ENCODE peak calls at places on chromosomes 5 and 9, in ten cellular contexts. One of them, this sample, is unnamed. For H3K4me1, the result is how much of the 10 kb centered on the place peaks cover.

GRCh38 chr5:109412981-109413402 is 3.2 kb upstream of the PJA2 start:
- DNase-seq in esophagus squamous epithelium: no peak
- DNase-seq in foreskin keratinocyte: no peak
- DNase-seq in endodermal cell: no peak
- DNase-seq in tibial nerve: no peak
- DNase-seq in CD4-positive, CD25-positive, alpha-beta regulatory T cell: no peak
- DNase-seq in IMR-90: no peak
- DNase-seq in A549: no peak
- DNase-seq in astrocyte: no peak
- DNase-seq in testis: no peak
- DNase-seq in this sample: no peak

GRCh38 chr5:42423285-42424152 is at the start of gene GHR:
- DNase-seq in esophagus squamous epithelium: no peak
- DNase-seq in foreskin keratinocyte: peak
- DNase-seq in endodermal cell: peak
- DNase-seq in tibial nerve: peak
- DNase-seq in CD4-positive, CD25-positive, alpha-beta regulatory T cell: peak
- DNase-seq in IMR-90: peak
- DNase-seq in A549: peak
- DNase-seq in astrocyte: peak
- DNase-seq in testis: peak
- DNase-seq in this sample: peak

GRCh38 chr5:119743927-119744326 is 114.6 kb downstream of the FAM170A start:
- DNase-seq in esophagus squamous epithelium: no peak
- DNase-seq in foreskin keratinocyte: peak
- DNase-seq in endodermal cell: peak
- DNase-seq in tibial nerve: no peak
- DNase-seq in CD4-positive, CD25-positive, alpha-beta regulatory T cell: peak
- DNase-seq in IMR-90: peak
- DNase-seq in A549: peak
- DNase-seq in astrocyte: no peak
- DNase-seq in testis: peak
- DNase-seq in this sample: no peak

GRCh38 chr5:80125962-80126480 is 90.9 kb downstream of the THBS4 start:
- DNase-seq in esophagus squamous epithelium: no peak
- DNase-seq in foreskin keratinocyte: peak
- DNase-seq in endodermal cell: no peak
- DNase-seq in tibial nerve: peak
- DNase-seq in CD4-positive, CD25-positive, alpha-beta regulatory T cell: peak
- DNase-seq in IMR-90: peak
- DNase-seq in A549: no peak
- DNase-seq in astrocyte: peak
- DNase-seq in testis: no peak
- DNase-seq in this sample: no peak

GRCh38 chr9:105959491-105959890 is 265.1 kb downstream of the TMEM38B start:
- DNase-seq in esophagus squamous epithelium: no peak
- DNase-seq in foreskin keratinocyte: no peak
- DNase-seq in endodermal cell: no peak
- DNase-seq in tibial nerve: no peak
- DNase-seq in CD4-positive, CD25-positive, alpha-beta regulatory T cell: no peak
- DNase-seq in IMR-90: no peak
- DNase-seq in A549: no peak
- DNase-seq in astrocyte: no peak
- DNase-seq in testis: no peak
- DNase-seq in this sample: no peak

GRCh38 chr5:91011029-91011428 is 372.1 kb downstream of the ARRDC3 start:
- DNase-seq in esophagus squamous epithelium: no peak
- DNase-seq in foreskin keratinocyte: no peak
- DNase-seq in endodermal cell: no peak
- DNase-seq in tibial nerve: no peak
- DNase-seq in CD4-positive, CD25-positive, alpha-beta regulatory T cell: no peak
- DNase-seq in IMR-90: no peak
- DNase-seq in A549: no peak
- DNase-seq in astrocyte: no peak
- DNase-seq in testis: no peak
- DNase-seq in this sample: no peak

GRCh38 chr5:176181271-176181855 is 56.9 kb upstream of the SIMC1 start:
- DNase-seq in esophagus squamous epithelium: no peak
- DNase-seq in foreskin keratinocyte: no peak
- DNase-seq in endodermal cell: peak
- DNase-seq in tibial nerve: no peak
- DNase-seq in CD4-positive, CD25-positive, alpha-beta regulatory T cell: no peak
- DNase-seq in IMR-90: no peak
- DNase-seq in A549: no peak
- DNase-seq in astrocyte: no peak
- DNase-seq in testis: no peak
- DNase-seq in this sample: no peak

GRCh38 chr5:178432421-178433272 is 157.5 kb downstream of the COL23A1 start:
- DNase-seq in esophagus squamous epithelium: no peak
- DNase-seq in foreskin keratinocyte: no peak
- DNase-seq in endodermal cell: peak
- DNase-seq in tibial nerve: no peak
- DNase-seq in CD4-positive, CD25-positive, alpha-beta regulatory T cell: no peak
- DNase-seq in IMR-90: no peak
- DNase-seq in A549: no peak
- DNase-seq in astrocyte: no peak
- DNase-seq in testis: peak
- DNase-seq in this sample: no peak

GRCh38 chr5:17229308-17229707 is 11.9 kb downstream of the BASP1 start:
- DNase-seq in esophagus squamous epithelium: no peak
- DNase-seq in foreskin keratinocyte: no peak
- DNase-seq in endodermal cell: no peak
- DNase-seq in tibial nerve: no peak
- DNase-seq in CD4-positive, CD25-positive, alpha-beta regulatory T cell: no peak
- DNase-seq in IMR-90: no peak
- DNase-seq in A549: no peak
- DNase-seq in astrocyte: no peak
- DNase-seq in testis: no peak
- DNase-seq in this sample: no peak

GRCh38 chr5:139660916-139661814 is 13.0 kb downstream of the CXXC5 start:
- DNase-seq in esophagus squamous epithelium: no peak
- DNase-seq in foreskin keratinocyte: no peak
- DNase-seq in endodermal cell: no peak
- DNase-seq in tibial nerve: peak
- DNase-seq in CD4-positive, CD25-positive, alpha-beta regulatory T cell: no peak
- DNase-seq in IMR-90: peak
- DNase-seq in A549: no peak
- DNase-seq in astrocyte: peak
- DNase-seq in testis: peak
- DNase-seq in this sample: peak

GRCh38 chr5:7396169-7397004 is 449 bp downstream of the ADCY2 start:
- DNase-seq in esophagus squamous epithelium: no peak
- DNase-seq in foreskin keratinocyte: peak
- DNase-seq in endodermal cell: peak
- DNase-seq in tibial nerve: no peak
- DNase-seq in CD4-positive, CD25-positive, alpha-beta regulatory T cell: no peak
- DNase-seq in IMR-90: no peak
- DNase-seq in A549: no peak
- DNase-seq in astrocyte: peak
- DNase-seq in testis: no peak
- DNase-seq in this sample: peak

GRCh38 chr5:7397005-7397546 is 1.1 kb downstream of the ADCY2 start:
- DNase-seq in esophagus squamous epithelium: no peak
- DNase-seq in foreskin keratinocyte: no peak
- DNase-seq in endodermal cell: peak
- DNase-seq in tibial nerve: peak
- DNase-seq in CD4-positive, CD25-positive, alpha-beta regulatory T cell: no peak
- DNase-seq in IMR-90: no peak
- DNase-seq in A549: no peak
- DNase-seq in astrocyte: peak
- DNase-seq in testis: peak
- DNase-seq in this sample: no peak

GRCh38 chr5:7395432-7396168 is at the start of gene ADCY2:
- DNase-seq in esophagus squamous epithelium: no peak
- DNase-seq in foreskin keratinocyte: no peak
- DNase-seq in endodermal cell: peak
- DNase-seq in tibial nerve: no peak
- DNase-seq in CD4-positive, CD25-positive, alpha-beta regulatory T cell: no peak
- DNase-seq in IMR-90: no peak
- DNase-seq in A549: no peak
- DNase-seq in astrocyte: no peak
- DNase-seq in testis: no peak
- DNase-seq in this sample: no peak

GRCh38 chr5:7393921-7394799 is 1.8 kb upstream of the ADCY2 start:
- DNase-seq in esophagus squamous epithelium: no peak
- DNase-seq in foreskin keratinocyte: no peak
- DNase-seq in endodermal cell: peak
- DNase-seq in tibial nerve: no peak
- DNase-seq in CD4-positive, CD25-positive, alpha-beta regulatory T cell: no peak
- DNase-seq in IMR-90: no peak
- DNase-seq in A549: no peak
- DNase-seq in astrocyte: no peak
- DNase-seq in testis: no peak
- DNase-seq in this sample: no peak

GRCh38 chr5:7394889-7395431 is 978 bp upstream of the ADCY2 start:
- DNase-seq in esophagus squamous epithelium: no peak
- DNase-seq in foreskin keratinocyte: no peak
- DNase-seq in endodermal cell: peak
- DNase-seq in tibial nerve: no peak
- DNase-seq in CD4-positive, CD25-positive, alpha-beta regulatory T cell: no peak
- DNase-seq in IMR-90: no peak
- DNase-seq in A549: no peak
- DNase-seq in astrocyte: no peak
- DNase-seq in testis: peak
- DNase-seq in this sample: no peak
- H3K4me1 ChIP-seq in esophagus squamous epithelium: under half
- H3K4me1 ChIP-seq in foreskin keratinocyte: under half
- H3K4me1 ChIP-seq in endodermal cell: under half
- H3K4me1 ChIP-seq in tibial nerve: under half
- H3K4me1 ChIP-seq in CD4-positive, CD25-positive, alpha-beta regulatory T cell: under half
- H3K4me1 ChIP-seq in IMR-90: under half
- H3K4me1 ChIP-seq in A549: under half
- H3K4me1 ChIP-seq in astrocyte: under half
- H3K4me1 ChIP-seq in testis: under half
- H3K4me1 ChIP-seq in this sample: under half

DNA sequence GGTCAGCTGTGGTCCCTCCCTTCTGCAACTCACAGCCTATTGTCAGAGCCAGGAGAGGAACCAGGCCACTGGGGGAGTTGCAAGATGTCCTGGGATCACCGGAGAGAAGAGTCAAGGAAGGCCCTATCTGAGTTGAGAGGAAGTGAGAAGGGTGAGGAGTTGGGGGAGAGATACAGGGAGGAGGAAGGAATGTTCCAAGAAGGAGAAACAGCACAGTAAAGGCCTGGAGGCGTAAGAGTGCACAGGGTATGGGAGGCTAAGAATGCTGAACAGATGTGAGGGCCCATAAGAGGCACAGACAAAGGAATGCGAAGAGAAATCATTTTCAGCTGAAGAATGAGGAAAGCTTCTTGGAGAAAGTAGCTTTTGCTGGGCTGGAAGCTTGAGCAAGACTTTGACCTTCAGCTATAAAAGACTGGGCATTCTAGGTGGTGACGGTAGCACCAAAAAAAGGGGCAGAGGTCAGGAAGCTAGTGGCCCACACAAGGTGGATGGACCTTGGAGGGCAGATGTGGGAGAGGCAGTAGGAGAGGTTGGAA is 21.6 kb upstream of the CSF1R start:
- DNase-seq in esophagus squamous epithelium: no peak
- DNase-seq in foreskin keratinocyte: no peak
- DNase-seq in endodermal cell: peak
- DNase-seq in tibial nerve: no peak
- DNase-seq in CD4-positive, CD25-positive, alpha-beta regulatory T cell: no peak
- DNase-seq in IMR-90: peak
- DNase-seq in A549: no peak
- DNase-seq in astrocyte: no peak
- DNase-seq in testis: no peak
- DNase-seq in this sample: no peak
- H3K27ac ChIP-seq in esophagus squamous epithelium: no peak
- H3K27ac ChIP-seq in foreskin keratinocyte: no peak
- H3K27ac ChIP-seq in endodermal cell: no peak
- H3K27ac ChIP-seq in tibial nerve: peak
- H3K27ac ChIP-seq in CD4-positive, CD25-positive, alpha-beta regulatory T cell: no peak
- H3K27ac ChIP-seq in IMR-90: peak
- H3K27ac ChIP-seq in A549: no peak
- H3K27ac ChIP-seq in astrocyte: no peak
- H3K27ac ChIP-seq in testis: no peak
- H3K27ac ChIP-seq in this sample: peak

GRCh38 chr9:35687972-35688557 is 1.7 kb downstream of the TPM2 start:
- DNase-seq in esophagus squamous epithelium: no peak
- DNase-seq in foreskin keratinocyte: no peak
- DNase-seq in endodermal cell: no peak
- DNase-seq in tibial nerve: no peak
- DNase-seq in CD4-positive, CD25-positive, alpha-beta regulatory T cell: no peak
- DNase-seq in IMR-90: no peak
- DNase-seq in A549: no peak
- DNase-seq in astrocyte: no peak
- DNase-seq in testis: no peak
- DNase-seq in this sample: no peak
- H3K4me1 ChIP-seq in esophagus squamous epithelium: under half
- H3K4me1 ChIP-seq in foreskin keratinocyte: under half
- H3K4me1 ChIP-seq in endodermal cell: under half
- H3K4me1 ChIP-seq in tibial nerve: under half
- H3K4me1 ChIP-seq in CD4-positive, CD25-positive, alpha-beta regulatory T cell: under half
- H3K4me1 ChIP-seq in IMR-90: under half
- H3K4me1 ChIP-seq in A549: under half
- H3K4me1 ChIP-seq in astrocyte: half or more
- H3K4me1 ChIP-seq in testis: under half
- H3K4me1 ChIP-seq in this sample: under half

GRCh38 chr9:27470291-27470805 is 53.7 kb upstream of the IFNK start:
- DNase-seq in esophagus squamous epithelium: no peak
- DNase-seq in foreskin keratinocyte: no peak
- DNase-seq in endodermal cell: peak
- DNase-seq in tibial nerve: no peak
- DNase-seq in CD4-positive, CD25-positive, alpha-beta regulatory T cell: no peak
- DNase-seq in IMR-90: no peak
- DNase-seq in A549: no peak
- DNase-seq in astrocyte: no peak
- DNase-seq in testis: no peak
- DNase-seq in this sample: no peak
- H3K27ac ChIP-seq in esophagus squamous epithelium: no peak
- H3K27ac ChIP-seq in foreskin keratinocyte: no peak
- H3K27ac ChIP-seq in endodermal cell: peak
- H3K27ac ChIP-seq in tibial nerve: no peak
- H3K27ac ChIP-seq in CD4-positive, CD25-positive, alpha-beta regulatory T cell: no peak
- H3K27ac ChIP-seq in IMR-90: no peak
- H3K27ac ChIP-seq in A549: no peak
- H3K27ac ChIP-seq in astrocyte: no peak
- H3K27ac ChIP-seq in testis: peak
- H3K27ac ChIP-seq in this sample: no peak

GRCh38 chr5:489689-490080 is 34.6 kb downstream of the SLC9A3 start:
- DNase-seq in esophagus squamous epithelium: no peak
- DNase-seq in foreskin keratinocyte: no peak
- DNase-seq in endodermal cell: no peak
- DNase-seq in tibial nerve: no peak
- DNase-seq in CD4-positive, CD25-positive, alpha-beta regulatory T cell: no peak
- DNase-seq in IMR-90: no peak
- DNase-seq in A549: no peak
- DNase-seq in astrocyte: no peak
- DNase-seq in testis: no peak
- DNase-seq in this sample: no peak
- H3K4me1 ChIP-seq in esophagus squamous epithelium: under half
- H3K4me1 ChIP-seq in foreskin keratinocyte: under half
- H3K4me1 ChIP-seq in endodermal cell: under half
- H3K4me1 ChIP-seq in tibial nerve: under half
- H3K4me1 ChIP-seq in CD4-positive, CD25-positive, alpha-beta regulatory T cell: under half
- H3K4me1 ChIP-seq in IMR-90: under half
- H3K4me1 ChIP-seq in A549: under half
- H3K4me1 ChIP-seq in astrocyte: under half
- H3K4me1 ChIP-seq in testis: under half
- H3K4me1 ChIP-seq in this sample: under half

This sample was measured in left lung.